ENCODE peak calls at places on chromosomes 6 and 20, in nine cellular contexts. M is osteoblast; A is tibial artery; J is Peyer's patch; H is endothelial cell of umbilical vein; N is PC-9; D is lower lobe of right lung; W is Caco-2; S is CD8-positive, alpha-beta T cell. F is an unnamed sample.

GRCh38 chr6:11272491-11273192 is 40.2 kb upstream of the NEDD9 start:
- DNase-seq in M (no peak), A (no peak), J (peak; percentile 69), H (no peak), N (no peak), D (no peak), W (no peak), S (no peak), F (no peak)

GRCh38 chr6:148263010-148263409 is 79.6 kb upstream of the SASH1 start:
- DNase-seq in M (no peak), A (no peak), J (no peak), H (no peak), N (peak; percentile 91), D (no peak), W (no peak), S (no peak), F (no peak)

GRCh38 chr6:15509335-15509933 is 153.4 kb downstream of the DTNBP1 start:
- DNase-seq in M (peak; percentile 44), A (peak; percentile 34), J (no peak), H (no peak), N (no peak), D (no peak), W (no peak), S (no peak), F (no peak)

GRCh38 chr6:169862464-169863148 is 111.2 kb downstream of the ERMARD start:
- DNase-seq in M (peak; percentile 60), A (no peak), J (no peak), H (no peak), N (no peak), D (no peak), W (no peak), S (no peak), F (no peak)

GRCh38 chr6:1605822-1606532 is 3.7 kb upstream of the FOXC1 start:
- DNase-seq in M (peak; percentile 96), A (peak; percentile 71), J (peak; percentile 40), H (no peak), N (no peak), D (no peak), W (no peak), S (no peak), F (no peak)

GRCh38 chr20:57261488-57262243 is 4.8 kb downstream of the BMP7 start:
- DNase-seq in M (no peak), A (no peak), J (no peak), H (no peak), N (no peak), D (no peak), W (no peak), S (no peak), F (peak; percentile 28)

GRCh38 chr6:32972353-32973143 is 4.2 kb downstream of the BRD2 start:
- DNase-seq in M (peak; percentile 85), A (no peak), J (peak; percentile 79), H (no peak), N (no peak), D (peak; percentile 73), W (no peak), S (peak; percentile 54), F (no peak)

GRCh38 chr6:15313367-15313766 is 67.5 kb downstream of the JARID2 start:
- DNase-seq in M (no peak), A (peak; percentile 73), J (no peak), H (no peak), N (no peak), D (peak; percentile 56), W (no peak), S (no peak), F (peak; percentile 36)

GRCh38 chr6:73873081-73873480 is 177.1 kb downstream of the CD109 start:
- DNase-seq in M (peak; percentile 74), A (no peak), J (no peak), H (no peak), N (no peak), D (no peak), W (no peak), S (no peak), F (no peak)

GRCh38 chr6:753486-753885 is 60.5 kb upstream of the EXOC2 start:
- DNase-seq in M (no peak), A (no peak), J (no peak), H (no peak), N (no peak), D (no peak), W (no peak), S (no peak), F (no peak)

GRCh38 chr6:104953410-104953953 is 3.4 kb upstream of the LIN28B start:
- DNase-seq in M (no peak), A (no peak), J (no peak), H (no peak), N (no peak), D (no peak), W (no peak), S (no peak), F (no peak)

GRCh38 chr6:52381249-52381648 is 19.3 kb downstream of the PAQR8 start:
- DNase-seq in M (no peak), A (no peak), J (no peak), H (no peak), N (no peak), D (no peak), W (no peak), S (no peak), F (no peak)

GRCh38 chr6:4435981-4436445 is 300.6 kb upstream of the ECI2 start:
- DNase-seq in M (peak; percentile 50), A (no peak), J (no peak), H (no peak), N (no peak), D (no peak), W (no peak), S (no peak), F (no peak)

GRCh38 chr20:5001174-5002076 is at the start of gene SLC23A2:
- DNase-seq in M (peak; percentile 96), A (peak; percentile 67), J (peak; percentile 73), H (peak; percentile 17), N (peak; percentile 45), D (peak; percentile 62), W (peak; percentile 51), S (peak; percentile 40), F (peak; percentile 35)

GRCh38 chr6:37691904-37692806 is 5.5 kb downstream of the MDGA1 start:
- DNase-seq in M (peak; percentile 98), A (peak; percentile 77), J (peak; percentile 89), H (peak; percentile 50), N (peak; percentile 58), D (peak; percentile 77), W (peak; percentile 77), S (peak; percentile 64), F (peak; percentile 67)

DNA sequence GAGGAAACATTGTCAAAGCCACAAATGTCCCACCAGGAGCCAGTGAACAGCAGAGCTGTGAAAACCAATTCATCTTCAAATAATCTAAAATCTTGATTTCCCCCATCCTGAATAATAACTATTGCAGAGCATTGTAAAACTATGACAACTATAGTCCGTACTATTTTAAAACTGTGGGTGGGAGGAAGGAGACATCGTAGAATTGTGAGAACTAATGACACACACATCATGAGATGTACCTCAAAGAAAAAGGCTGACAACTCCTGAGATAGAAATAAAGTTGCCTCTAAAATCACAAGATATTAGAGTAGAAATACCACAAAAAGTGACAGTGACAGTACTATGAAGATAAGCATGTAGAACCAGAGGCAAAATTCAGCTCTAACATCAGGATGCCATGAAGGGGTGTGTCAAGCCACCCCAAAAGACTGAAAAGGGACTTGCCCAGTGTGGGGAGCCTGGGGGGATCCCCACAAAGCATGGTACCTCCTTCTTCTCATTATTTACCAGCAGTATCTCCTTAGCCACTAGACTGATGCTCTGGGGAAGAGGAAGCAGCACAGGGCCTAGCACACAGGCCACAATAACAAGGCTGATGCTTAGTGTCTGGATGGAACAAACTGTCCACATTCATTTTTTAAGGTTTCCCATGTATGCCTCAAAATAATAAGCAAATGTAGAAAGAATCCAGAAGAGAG is 13.4 kb downstream of the NAPB start:
- DNase-seq in M (no peak), A (no peak), J (no peak), H (no peak), N (no peak), D (no peak), W (no peak), S (no peak), F (no peak)
- H3K4me1 ChIP-seq in M (peaks cover 14% of the 10 kb centered on the region), A (no peaks in the 10 kb centered on the region), J (peaks cover 6% of the 10 kb centered on the region), H (no peaks in the 10 kb centered on the region), N (no peaks in the 10 kb centered on the region), D (peaks cover 21% of the 10 kb centered on the region), W (peaks cover 6% of the 10 kb centered on the region), S (peaks cover 7% of the 10 kb centered on the region), F (peaks cover 15% of the 10 kb centered on the region)

GRCh38 chr6:54111341-54111740 is at the start of gene MLIP:
- DNase-seq in M (no peak), A (no peak), J (no peak), H (peak; percentile 63), N (no peak), D (no peak), W (no peak), S (no peak), F (no peak)

GRCh38 chr6:54107470-54107869 is 3.8 kb upstream of the MLIP start:
- DNase-seq in M (no peak), A (no peak), J (no peak), H (peak; percentile 20), N (no peak), D (no peak), W (no peak), S (no peak), F (no peak)

GRCh38 chr6:54112171-54112650 is 968 bp downstream of the MLIP start:
- DNase-seq in M (peak; percentile 69), A (no peak), J (no peak), H (peak; percentile 91), N (no peak), D (no peak), W (no peak), S (no peak), F (no peak)

GRCh38 chr6:54114991-54115390 is 3.7 kb downstream of the MLIP start:
- DNase-seq in M (no peak), A (no peak), J (no peak), H (no peak), N (no peak), D (no peak), W (no peak), S (no peak), F (no peak)

DNA sequence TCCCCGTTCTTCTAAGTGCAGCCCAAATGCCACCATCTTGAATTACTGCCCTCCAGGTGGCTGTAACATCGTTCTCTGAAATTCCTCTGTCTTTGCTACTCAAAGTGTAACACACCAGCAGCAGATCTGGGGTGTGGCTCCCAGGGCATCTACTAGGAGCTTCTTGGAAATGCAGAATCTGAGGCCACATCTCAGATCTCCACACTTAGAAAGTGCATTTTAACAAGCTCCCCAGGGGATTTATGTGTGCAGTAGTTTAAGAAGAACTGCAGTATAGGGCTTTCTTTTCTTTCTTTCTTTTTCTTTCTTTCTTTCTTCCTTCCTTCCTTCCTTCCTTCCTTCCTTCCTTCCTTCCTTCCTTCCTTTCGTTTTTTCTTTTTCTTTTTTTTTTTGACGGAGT is 1.6 kb upstream of the MLIP start:
- DNase-seq in M (no peak), A (no peak), J (no peak), H (no peak), N (no peak), D (no peak), W (no peak), S (no peak), F (no peak)
- H3K4me1 ChIP-seq in M (no peaks in the 10 kb centered on the region), A (no peaks in the 10 kb centered on the region), J (no peaks in the 10 kb centered on the region), H (peaks cover 38% of the 10 kb centered on the region), N (no peaks in the 10 kb centered on the region), D (no peaks in the 10 kb centered on the region), W (no peaks in the 10 kb centered on the region), S (no peaks in the 10 kb centered on the region), F (peaks cover 61% of the 10 kb centered on the region)

GRCh38 chr20:44582321-44583025 is at the start of gene PKIG:
- DNase-seq in M (peak; percentile 84), A (no peak), J (no peak), H (peak; percentile 96), N (no peak), D (no peak), W (no peak), S (no peak), F (no peak)
- H3K4me1 ChIP-seq in M (peaks cover 51% of the 10 kb centered on the region), A (peaks cover 47% of the 10 kb centered on the region), J (peaks cover 16% of the 10 kb centered on the region), H (peaks cover 83% of the 10 kb centered on the region), N (peaks cover 4% of the 10 kb centered on the region), D (peaks cover 59% of the 10 kb centered on the region), W (peaks cover 8% of the 10 kb centered on the region), S (no peaks in the 10 kb centered on the region), F (peaks cover 67% of the 10 kb centered on the region)

GRCh38 chr6:39840781-39841180 is 48.6 kb downstream of the DAAM2 start:
- DNase-seq in M (no peak), A (no peak), J (no peak), H (no peak), N (no peak), D (no peak), W (no peak), S (no peak), F (no peak)
- H3K4me1 ChIP-seq in M (peaks cover 22% of the 10 kb centered on the region), A (peaks cover 46% of the 10 kb centered on the region), J (no peaks in the 10 kb centered on the region), H (no peaks in the 10 kb centered on the region), N (no peaks in the 10 kb centered on the region), D (peaks cover 4% of the 10 kb centered on the region), W (no peaks in the 10 kb centered on the region), S (no peaks in the 10 kb centered on the region), F (peaks cover 45% of the 10 kb centered on the region)

F was measured in heart right ventricle.